ENCODE peak calls at places on chromosomes 11 and 22, in nine cellular contexts. L is MCF 10A; H is stimulated activated CD4-positive, alpha-beta T cell treated with anti-CD3 and anti-CD28 coated beads, Interleukin-2, amount 100 ng/mL, for 48 hours; O is NCI-H1417; R is head of caudate nucleus; W is stimulated activated naive CD8-positive, alpha-beta T cell treated with anti-CD3 and anti-CD28 coated beads, Interleukin-15, Interleukin-2, amounts not matched to agents 100 U/mL and 50 U/mL, for 24 hours; Z is stimulated activated CD8-positive, alpha-beta memory T cell treated with anti-CD3 and anti-CD28 coated beads, Interleukin-4, amount 100 ng/mL, for 4 hours; M is activated gamma-delta T cell; B is effector memory CD4-positive, alpha-beta T cell. S is an unnamed sample.

GRCh38 chr11:100752371-100753073 is 65.4 kb downstream of the ARHGAP42 start:
- DNase-seq in W (no peak), H (no peak), B (no peak), O (peak), Z (no peak), R (no peak), L (peak), M (no peak), S (no peak)

GRCh38 chr11:130118636-130119387 is 40.8 kb upstream of the ST14 start:
- DNase-seq in H (no peak), M (no peak), Z (peak), R (no peak), L (no peak), W (peak), B (peak), O (no peak), S (peak)

GRCh38 chr22:27409299-27409698 is 392.3 kb downstream of the MN1 start:
- DNase-seq in Z (no peak), O (no peak), W (no peak), L (no peak), M (no peak), R (no peak), B (no peak), H (no peak), S (no peak)

GRCh38 chr11:116736763-116737162 is 36.0 kb downstream of the BUD13 start:
- DNase-seq in H (no peak), Z (no peak), O (no peak), M (no peak), L (peak), R (no peak), W (no peak), B (no peak), S (peak)

GRCh38 chr11:125276635-125277008 is 112.1 kb downstream of the PKNOX2 start:
- DNase-seq in R (no peak), M (no peak), W (no peak), Z (no peak), H (no peak), L (no peak), B (no peak), O (no peak), S (no peak)

GRCh38 chr11:63489879-63490278 is 1.1 kb downstream of the PLAAT5 start:
- DNase-seq in W (no peak), Z (no peak), H (no peak), R (no peak), B (no peak), O (no peak), M (no peak), L (no peak), S (peak)

GRCh38 chr11:58567889-58568512 is 7.7 kb downstream of the LPXN start:
- DNase-seq in M (no peak), R (no peak), W (peak), Z (peak), L (peak), H (peak), O (peak), B (peak), S (peak)

GRCh38 chr11:134101292-134101691 is 32.4 kb downstream of the JAM3 start:
- DNase-seq in R (no peak), L (no peak), H (no peak), Z (no peak), M (no peak), O (no peak), B (no peak), W (no peak), S (no peak)

GRCh38 chr11:12559011-12559410 is 115.2 kb upstream of the TEAD1 start:
- DNase-seq in O (no peak), L (no peak), R (no peak), Z (no peak), B (no peak), H (no peak), M (no peak), W (no peak), S (no peak)

GRCh38 chr11:81979444-81979843 is 754.2 kb downstream of the FAM181B start:
- DNase-seq in W (no peak), M (no peak), O (no peak), L (no peak), Z (no peak), R (no peak), H (no peak), B (no peak), S (no peak)

GRCh38 chr22:38870312-38870741 is 1.7 kb downstream of the CBX6 start:
- DNase-seq in Z (peak), H (peak), O (peak), W (peak), L (peak), B (peak), R (peak), M (no peak), S (peak)

GRCh38 chr11:130886704-130887103 is 29.6 kb downstream of the SNX19 start:
- DNase-seq in L (no peak), B (no peak), O (no peak), Z (no peak), R (no peak), H (no peak), M (no peak), W (no peak), S (no peak)

S was measured in Jurkat, Clone E6-1.